ENCODE peak calls at places on chromosome 9, in five cellular contexts. O is HepG2, A is H1, Y is HCT116, B is SK-N-SH. Q is an unnamed sample.

GRCh38 chr9:93097496-93098205 is 1.6 kb downstream of the CARD19 start:
- DNase-seq in B (no peak), Y (no peak), O (no peak), A (no peak), Q (no peak)

GRCh38 chr9:97740848-97741821 is 44.0 kb upstream of the XPA start:
- DNase-seq in Y (no peak), O (no peak), B (peak; percentile 75), A (peak; percentile 64), Q (no peak)

GRCh38 chr9:6133346-6134063 is 82.1 kb upstream of the IL33 start:
- DNase-seq in Y (no peak), B (no peak), A (no peak), O (no peak), Q (no peak)

GRCh38 chr9:15239816-15240215 is 67.2 kb downstream of the TTC39B start:
- DNase-seq in Y (no peak), A (no peak), O (no peak), B (no peak), Q (no peak)

GRCh38 chr9:36400332-36401178 is 486 bp upstream of the RNF38 start:
- DNase-seq in O (peak; percentile 77), B (peak; percentile 99), A (peak; percentile 41), Y (peak; percentile 57), Q (peak; percentile 88)

GRCh38 chr9:36319806-36320205 is 61.6 kb upstream of the GNE start:
- DNase-seq in O (peak; percentile 66), Y (no peak), A (no peak), B (no peak), Q (no peak)

GRCh38 chr9:124652203-124652992 is 118.7 kb downstream of the NR6A1 start:
- DNase-seq in Y (no peak), A (no peak), O (no peak), B (peak; percentile 23), Q (no peak)

GRCh38 chr9:134802201-134802795 is 78.3 kb upstream of the FCN2 start:
- DNase-seq in Y (no peak), O (no peak), A (no peak), B (no peak), Q (peak; percentile 15)

GRCh38 chr9:137128158-137129088 is 10.5 kb upstream of the GRIN1 start:
- DNase-seq in A (no peak), Y (no peak), B (peak; percentile 14), O (no peak), Q (no peak)

GRCh38 chr9:129627556-129628492 is 1.9 kb downstream of the NTMT1 start:
- DNase-seq in Y (no peak), O (no peak), A (no peak), B (no peak), Q (no peak)

GRCh38 chr9:8486095-8486494 is 686.5 kb upstream of the DMAC1 start:
- DNase-seq in Y (no peak), B (peak; percentile 8), A (peak; percentile 50), O (no peak), Q (no peak)

GRCh38 chr9:81416476-81417298 is 272.7 kb downstream of the TLE1 start:
- DNase-seq in A (no peak), O (no peak), Y (no peak), B (no peak), Q (no peak)

GRCh38 chr9:138047469-138048040 is 170.0 kb downstream of the CACNA1B start:
- DNase-seq in B (peak; percentile 7), A (no peak), O (no peak), Y (no peak), Q (no peak)

GRCh38 chr9:135976531-135976930 is 15.4 kb upstream of the UBAC1 start:
- DNase-seq in A (no peak), B (no peak), Y (no peak), O (no peak), Q (no peak)

GRCh38 chr9:100515578-100516494 is 42.9 kb downstream of the TMEFF1 start:
- DNase-seq in O (no peak), A (no peak), B (no peak), Y (no peak), Q (no peak)

GRCh38 chr9:120136685-120137084 is 443.3 kb downstream of the CDK5RAP2 start:
- DNase-seq in B (no peak), A (no peak), O (no peak), Y (no peak), Q (no peak)

GRCh38 chr9:91890662-91891061 is 59.4 kb downstream of the ROR2 start:
- DNase-seq in B (no peak), O (no peak), A (no peak), Y (no peak), Q (no peak)

GRCh38 chr9:88820055-88820454 is 171.2 kb upstream of the S1PR3 start:
- DNase-seq in B (no peak), A (no peak), Y (no peak), O (no peak), Q (no peak)

GRCh38 chr9:2691626-2692025 is 25.7 kb upstream of the KCNV2 start:
- DNase-seq in A (no peak), B (no peak), Y (no peak), O (no peak), Q (no peak)

GRCh38 chr9:83027153-83027867 is 35.6 kb downstream of the RASEF start:
- DNase-seq in B (no peak), A (no peak), O (peak; percentile 7), Y (peak; percentile 22), Q (no peak)

GRCh38 chr9:34230556-34230955 is 51.7 kb downstream of the UBAP1 start:
- DNase-seq in O (no peak), B (no peak), A (no peak), Y (no peak), Q (no peak)

GRCh38 chr9:91408475-91408874 is 15.2 kb downstream of the NFIL3 start:
- DNase-seq in Y (no peak), B (no peak), A (no peak), O (no peak), Q (no peak)

GRCh38 chr9:92807757-92808725 is 43.4 kb upstream of the BICD2 start:
- DNase-seq in O (no peak), B (peak; percentile 47), A (no peak), Y (no peak), Q (no peak)

GRCh38 chr9:976258-976804 is at the start of gene DMRT3:
- DNase-seq in O (no peak), B (peak; percentile 34), Y (no peak), A (no peak), Q (no peak)

GRCh38 chr9:125405938-125406811 is 144.5 kb downstream of the GAPVD1 start:
- DNase-seq in O (peak; percentile 46), B (no peak), A (no peak), Y (no peak), Q (no peak)

DNA sequence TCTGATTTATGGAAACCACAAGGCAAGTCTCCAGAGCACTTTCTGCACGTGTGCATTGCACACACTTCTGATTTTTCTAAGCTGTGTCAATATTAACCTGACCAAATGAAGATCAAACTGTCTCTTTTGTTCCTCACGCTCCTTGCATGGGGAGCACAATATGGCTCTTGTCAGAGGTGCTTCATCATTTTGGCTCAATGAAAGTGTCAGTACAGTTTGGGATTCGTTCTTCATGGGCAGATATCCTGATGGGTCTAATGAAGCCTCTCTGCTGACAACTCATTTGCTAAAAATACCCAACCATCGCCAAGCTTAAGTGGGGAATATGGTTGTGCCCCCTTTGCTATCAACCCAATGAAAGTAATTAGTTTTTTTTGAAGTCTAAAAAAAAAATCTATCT is 39.1 kb upstream of the PCA3 start:
- DNase-seq in A (no peak), Y (no peak), O (no peak), B (no peak), Q (no peak)
- TF ChIP-seq JUND in A (no peak), Y (no peak), O (no peak), B (no peak), Q (no peak)

DNA sequence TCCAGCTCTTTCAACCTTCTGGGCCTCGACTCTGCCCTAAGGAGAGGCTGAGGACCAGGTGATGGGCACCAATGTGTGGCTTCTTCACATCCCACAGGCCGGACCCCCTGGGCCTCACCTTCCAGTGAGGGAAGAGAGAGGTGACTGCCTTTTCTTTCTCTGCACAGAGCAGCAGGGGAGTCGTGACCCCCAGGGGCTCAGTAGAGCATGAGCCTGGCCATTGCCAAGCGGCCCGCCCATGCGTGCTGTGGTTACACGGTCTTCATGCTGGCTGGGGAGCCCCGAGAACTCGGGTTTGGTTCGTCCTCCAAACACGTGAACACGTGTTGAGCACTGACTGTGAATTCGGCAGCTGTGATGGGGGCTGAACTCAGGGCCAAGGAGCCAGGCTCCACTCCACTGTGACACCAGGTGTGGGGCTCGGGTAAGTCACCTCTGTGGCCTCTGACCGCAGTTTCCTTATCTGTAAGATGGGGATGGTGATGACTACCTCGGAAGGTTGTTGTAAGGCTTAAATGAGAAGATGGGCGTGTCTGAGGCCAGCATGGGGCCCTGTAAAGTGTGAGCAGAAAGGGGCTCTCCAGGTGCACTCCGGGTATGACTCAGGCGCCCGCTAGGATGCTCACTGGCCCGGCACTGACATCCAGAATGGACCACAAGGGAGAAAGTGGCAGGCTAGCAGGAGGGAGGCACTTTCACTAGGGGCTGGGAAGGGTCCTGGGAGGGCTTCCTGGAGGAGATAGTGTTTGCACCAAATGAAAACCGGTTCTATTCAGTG is 13.4 kb upstream of the GRHPR start:
- DNase-seq in O (no peak), A (no peak), B (no peak), Y (no peak), Q (no peak)
- TF ChIP-seq JUND in O (no peak), A (no peak), B (no peak), Y (no peak), Q (no peak)

GRCh38 chr9:109258619-109259321 is 62.1 kb downstream of the EPB41L4B start:
- DNase-seq in O (no peak), Y (no peak), A (no peak), B (peak; percentile 44), Q (no peak)
- TF ChIP-seq JUND in O (no peak), Y (no peak), A (no peak), B (no peak), Q (no peak)

GRCh38 chr9:13673348-13673747 is 393.9 kb upstream of the MPDZ start:
- DNase-seq in A (no peak), Y (no peak), B (no peak), O (no peak), Q (no peak)

GRCh38 chr9:13675638-13676000 is 396.1 kb upstream of the MPDZ start:
- DNase-seq in O (no peak), A (no peak), Y (no peak), B (no peak), Q (no peak)

DNA sequence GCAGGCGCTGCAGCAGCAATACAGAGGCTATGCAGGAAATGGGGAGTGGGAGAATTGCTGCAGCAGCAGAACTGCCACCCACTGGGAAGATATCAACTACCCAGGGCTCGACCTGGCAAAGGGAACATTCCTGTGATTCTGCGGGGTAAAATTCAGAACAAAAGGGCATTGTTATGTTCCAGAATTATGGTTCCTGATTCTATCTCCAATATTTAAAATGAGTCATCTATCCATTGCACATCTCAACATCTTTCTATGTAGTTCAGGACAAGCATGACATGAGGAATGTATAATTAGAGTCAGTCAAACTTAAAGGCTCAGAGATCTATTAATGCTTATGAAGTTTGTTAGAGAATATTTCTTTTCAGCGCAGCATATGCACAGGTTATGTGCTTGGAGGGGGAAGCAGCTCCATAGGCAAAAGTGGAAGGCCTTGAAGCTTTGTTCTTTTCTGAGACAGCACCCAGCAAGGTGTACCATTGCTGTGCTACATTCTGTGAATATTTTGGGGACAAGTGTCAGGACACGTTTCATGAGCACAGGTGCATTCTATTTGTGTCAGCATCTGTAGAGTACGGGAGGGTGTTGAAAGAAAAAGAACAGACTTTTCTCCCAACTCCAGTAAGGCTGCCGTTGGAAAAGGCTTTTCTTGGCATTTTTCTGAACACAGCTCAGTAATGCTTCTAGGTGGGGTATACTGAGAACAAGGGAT is 395.6 kb upstream of the MPDZ start:
- DNase-seq in A (no peak), B (no peak), O (no peak), Y (no peak), Q (no peak)
- TF ChIP-seq JUND in A (no peak), B (no peak), O (no peak), Y (no peak), Q (no peak)